ENCODE peak calls at places on chromosomes 3 and 15, in four cellular contexts. One of them, this sample, is unnamed.

GRCh38 chr3:100159564-100160153 is 45.4 kb upstream of the FILIP1L start:
- DNase-seq in pancreas: no peak
- DNase-seq in cardiac muscle cell: no peak
- DNase-seq in A549: no peak
- DNase-seq in this sample: peak; percentile 67

GRCh38 chr15:71532994-71533393 is 277.4 kb upstream of the NR2E3 start:
- DNase-seq in pancreas: no peak
- DNase-seq in cardiac muscle cell: peak; percentile 30
- DNase-seq in A549: peak; percentile 43
- DNase-seq in this sample: peak; percentile 54

GRCh38 chr15:52653451-52653964 is 25.7 kb downstream of the ATOSA start:
- DNase-seq in pancreas: no peak
- DNase-seq in cardiac muscle cell: peak; percentile 0
- DNase-seq in A549: peak; percentile 84
- DNase-seq in this sample: peak; percentile 92

GRCh38 chr3:15934389-15935195 is 136.8 kb upstream of the ANKRD28 start:
- DNase-seq in pancreas: no peak
- DNase-seq in cardiac muscle cell: no peak
- DNase-seq in A549: no peak
- DNase-seq in this sample: no peak

GRCh38 chr15:85946986-85947385 is 132.7 kb upstream of the AGBL1 start:
- DNase-seq in pancreas: no peak
- DNase-seq in cardiac muscle cell: no peak
- DNase-seq in A549: no peak
- DNase-seq in this sample: no peak

GRCh38 chr3:135109681-135110080 is 314.6 kb downstream of the EPHB1 start:
- DNase-seq in pancreas: no peak
- DNase-seq in cardiac muscle cell: no peak
- DNase-seq in A549: no peak
- DNase-seq in this sample: no peak

GRCh38 chr3:12479919-12480425 is 4.3 kb upstream of the TSEN2 start:
- DNase-seq in pancreas: no peak
- DNase-seq in cardiac muscle cell: peak; percentile 64
- DNase-seq in A549: peak; percentile 58
- DNase-seq in this sample: no peak

GRCh38 chr15:73937313-73937695 is 11.0 kb downstream of the LOXL1 start:
- DNase-seq in pancreas: no peak
- DNase-seq in cardiac muscle cell: no peak
- DNase-seq in A549: no peak
- DNase-seq in this sample: no peak

GRCh38 chr3:60917136-60917535 is 334.1 kb downstream of the FHIT start:
- DNase-seq in pancreas: no peak
- DNase-seq in cardiac muscle cell: peak; percentile 33
- DNase-seq in A549: no peak
- DNase-seq in this sample: no peak

GRCh38 chr3:12149029-12149428 is 9.7 kb downstream of the TIMP4 start:
- DNase-seq in pancreas: no peak
- DNase-seq in cardiac muscle cell: no peak
- DNase-seq in A549: no peak
- DNase-seq in this sample: no peak

GRCh38 chr3:20930034-20930433 is 744.0 kb upstream of the SGO1 start:
- DNase-seq in pancreas: no peak
- DNase-seq in cardiac muscle cell: peak; percentile 21
- DNase-seq in A549: no peak
- DNase-seq in this sample: peak; percentile 22

GRCh38 chr3:177646749-177647148 is 449.5 kb upstream of the TBL1XR1 start:
- DNase-seq in pancreas: no peak
- DNase-seq in cardiac muscle cell: no peak
- DNase-seq in A549: no peak
- DNase-seq in this sample: no peak

GRCh38 chr15:58148633-58149032 is 10.5 kb downstream of the AQP9 start:
- DNase-seq in pancreas: no peak
- DNase-seq in cardiac muscle cell: no peak
- DNase-seq in A549: no peak
- DNase-seq in this sample: no peak

GRCh38 chr3:196599734-196600128 is 31.3 kb downstream of the FBXO45 start:
- DNase-seq in pancreas: no peak
- DNase-seq in cardiac muscle cell: no peak
- DNase-seq in A549: peak; percentile 12
- DNase-seq in this sample: no peak

GRCh38 chr15:94327356-94327936 is 96.1 kb downstream of the MCTP2 start:
- DNase-seq in pancreas: no peak
- DNase-seq in cardiac muscle cell: peak; percentile 45
- DNase-seq in A549: peak; percentile 42
- DNase-seq in this sample: no peak

GRCh38 chr15:40900256-40901052 is 6.2 kb downstream of the VPS18 start:
- DNase-seq in pancreas: no peak
- DNase-seq in cardiac muscle cell: no peak
- DNase-seq in A549: no peak
- DNase-seq in this sample: no peak

GRCh38 chr15:99264125-99264524 is 12.8 kb downstream of the LRRC28 start:
- DNase-seq in pancreas: no peak
- DNase-seq in cardiac muscle cell: peak; percentile 11
- DNase-seq in A549: no peak
- DNase-seq in this sample: peak; percentile 57

GRCh38 chr3:155634121-155634719 is 110.7 kb downstream of the PLCH1 start:
- DNase-seq in pancreas: no peak
- DNase-seq in cardiac muscle cell: no peak
- DNase-seq in A549: no peak
- DNase-seq in this sample: no peak

GRCh38 chr3:185353823-185354614 is 8.9 kb upstream of the MAP3K13 start:
- DNase-seq in pancreas: peak; percentile 64
- DNase-seq in cardiac muscle cell: peak; percentile 83
- DNase-seq in A549: peak; percentile 85
- DNase-seq in this sample: peak; percentile 62

GRCh38 chr3:188527389-188527788 is 373.4 kb downstream of the LPP start:
- DNase-seq in pancreas: no peak
- DNase-seq in cardiac muscle cell: no peak
- DNase-seq in A549: no peak
- DNase-seq in this sample: no peak

GRCh38 chr3:105614288-105615030 is 247.8 kb downstream of the ALCAM start:
- DNase-seq in pancreas: no peak
- DNase-seq in cardiac muscle cell: peak; percentile 35
- DNase-seq in A549: no peak
- DNase-seq in this sample: no peak

GRCh38 chr3:153901991-153902390 is 219.2 kb upstream of the ARHGEF26 start:
- DNase-seq in pancreas: no peak
- DNase-seq in cardiac muscle cell: no peak
- DNase-seq in A549: no peak
- DNase-seq in this sample: no peak

GRCh38 chr15:65395567-65396185 is 17.9 kb upstream of the IGDCC3 start:
- DNase-seq in pancreas: no peak
- DNase-seq in cardiac muscle cell: no peak
- DNase-seq in A549: no peak
- DNase-seq in this sample: no peak

GRCh38 chr3:160707187-160707789 is 30.3 kb downstream of the ARL14 start:
- DNase-seq in pancreas: no peak
- DNase-seq in cardiac muscle cell: peak; percentile 65
- DNase-seq in A549: peak; percentile 60
- DNase-seq in this sample: peak; percentile 39

GRCh38 chr3:105518201-105518600 is 151.5 kb downstream of the ALCAM start:
- DNase-seq in pancreas: no peak
- DNase-seq in cardiac muscle cell: no peak
- DNase-seq in A549: peak; percentile 24
- DNase-seq in this sample: no peak

GRCh38 chr15:67838789-67839332 is 984 bp downstream of the RNU6-1 start:
- DNase-seq in pancreas: peak; percentile 58
- DNase-seq in cardiac muscle cell: peak; percentile 87
- DNase-seq in A549: no peak
- DNase-seq in this sample: no peak

GRCh38 chr15:55277116-55277564 is 12.5 kb downstream of the RAB27A start:
- DNase-seq in pancreas: no peak
- DNase-seq in cardiac muscle cell: no peak
- DNase-seq in A549: no peak
- DNase-seq in this sample: no peak

GRCh38 chr3:137460944-137461343 is 303.2 kb upstream of the SOX14 start:
- DNase-seq in pancreas: no peak
- DNase-seq in cardiac muscle cell: no peak
- DNase-seq in A549: no peak
- DNase-seq in this sample: no peak

GRCh38 chr3:87390821-87391220 is 114.4 kb upstream of the POU1F1 start:
- DNase-seq in pancreas: no peak
- DNase-seq in cardiac muscle cell: no peak
- DNase-seq in A549: no peak
- DNase-seq in this sample: no peak

GRCh38 chr3:81770710-81771109 is 9.3 kb upstream of the GBE1 start:
- DNase-seq in pancreas: no peak
- DNase-seq in cardiac muscle cell: no peak
- DNase-seq in A549: no peak
- DNase-seq in this sample: no peak

DNA sequence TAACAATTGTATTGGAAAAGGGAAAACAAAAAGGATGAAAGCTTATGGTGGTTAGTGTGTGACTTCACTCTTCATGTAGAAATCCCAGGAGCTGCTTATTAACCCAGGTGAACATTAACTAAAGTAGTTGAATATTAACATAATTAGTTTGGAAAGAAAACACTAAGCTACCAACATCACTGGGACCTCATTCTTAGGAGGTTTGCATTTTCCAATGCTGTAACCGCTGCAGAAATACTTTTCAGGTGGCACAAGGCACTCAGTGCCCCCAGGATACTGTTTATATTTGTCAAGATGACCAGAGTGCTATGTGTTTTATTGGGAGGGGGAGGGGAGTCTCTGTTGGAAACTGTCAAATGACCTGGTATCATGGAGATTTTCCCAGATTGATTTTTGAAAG is 25.9 kb upstream of the VILL start:
- DNase-seq in pancreas: no peak
- DNase-seq in cardiac muscle cell: no peak
- DNase-seq in A549: peak; percentile 57
- DNase-seq in this sample: peak; percentile 89
- H3K4me1 ChIP-seq in pancreas: peaks cover 3% of the 10 kb centered on the region
- H3K4me1 ChIP-seq in cardiac muscle cell: no peaks in the 10 kb centered on the region
- H3K4me1 ChIP-seq in A549: peaks cover 44% of the 10 kb centered on the region
- H3K4me1 ChIP-seq in this sample: peaks cover 20% of the 10 kb centered on the region

GRCh38 chr3:151925876-151926275 is 52.4 kb downstream of the SUCNR1 start:
- DNase-seq in pancreas: no peak
- DNase-seq in cardiac muscle cell: no peak
- DNase-seq in A549: peak; percentile 32
- DNase-seq in this sample: peak; percentile 73
- H3K27ac ChIP-seq in pancreas: no peak overlapping the region
- H3K27ac ChIP-seq in cardiac muscle cell: no peak overlapping the region
- H3K27ac ChIP-seq in A549: peak overlapping the region; percentile 6
- H3K27ac ChIP-seq in this sample: peak overlapping the region; percentile 78

GRCh38 chr3:46396129-46396528 is 10.7 kb downstream of the CCR5AS start:
- DNase-seq in pancreas: no peak
- DNase-seq in cardiac muscle cell: no peak
- DNase-seq in A549: no peak
- DNase-seq in this sample: no peak
- H3K4me1 ChIP-seq in pancreas: no peaks in the 10 kb centered on the region
- H3K4me1 ChIP-seq in cardiac muscle cell: peaks cover 40% of the 10 kb centered on the region
- H3K4me1 ChIP-seq in A549: no peaks in the 10 kb centered on the region
- H3K4me1 ChIP-seq in this sample: no peaks in the 10 kb centered on the region

GRCh38 chr3:171428321-171428787 is 31.9 kb downstream of the TNIK start:
- DNase-seq in pancreas: no peak
- DNase-seq in cardiac muscle cell: no peak
- DNase-seq in A549: no peak
- DNase-seq in this sample: no peak
- H3K27ac ChIP-seq in pancreas: no peak overlapping the region
- H3K27ac ChIP-seq in cardiac muscle cell: peak overlapping the region; percentile 69
- H3K27ac ChIP-seq in A549: no peak overlapping the region
- H3K27ac ChIP-seq in this sample: no peak overlapping the region

GRCh38 chr3:49787182-49787464 is 781 bp upstream of the IP6K1 start:
- DNase-seq in pancreas: no peak
- DNase-seq in cardiac muscle cell: no peak
- DNase-seq in A549: no peak
- DNase-seq in this sample: no peak

GRCh38 chr3:49786357-49787181 is at the start of gene IP6K1:
- DNase-seq in pancreas: peak; percentile 100
- DNase-seq in cardiac muscle cell: peak; percentile 100
- DNase-seq in A549: peak; percentile 99
- DNase-seq in this sample: peak; percentile 97

GRCh38 chr3:49788056-49788455 is 1.7 kb upstream of the IP6K1 start:
- DNase-seq in pancreas: no peak
- DNase-seq in cardiac muscle cell: no peak
- DNase-seq in A549: no peak
- DNase-seq in this sample: no peak

GRCh38 chr3:49787536-49787935 is 1.2 kb upstream of the IP6K1 start:
- DNase-seq in pancreas: no peak
- DNase-seq in cardiac muscle cell: no peak
- DNase-seq in A549: no peak
- DNase-seq in this sample: no peak

DNA sequence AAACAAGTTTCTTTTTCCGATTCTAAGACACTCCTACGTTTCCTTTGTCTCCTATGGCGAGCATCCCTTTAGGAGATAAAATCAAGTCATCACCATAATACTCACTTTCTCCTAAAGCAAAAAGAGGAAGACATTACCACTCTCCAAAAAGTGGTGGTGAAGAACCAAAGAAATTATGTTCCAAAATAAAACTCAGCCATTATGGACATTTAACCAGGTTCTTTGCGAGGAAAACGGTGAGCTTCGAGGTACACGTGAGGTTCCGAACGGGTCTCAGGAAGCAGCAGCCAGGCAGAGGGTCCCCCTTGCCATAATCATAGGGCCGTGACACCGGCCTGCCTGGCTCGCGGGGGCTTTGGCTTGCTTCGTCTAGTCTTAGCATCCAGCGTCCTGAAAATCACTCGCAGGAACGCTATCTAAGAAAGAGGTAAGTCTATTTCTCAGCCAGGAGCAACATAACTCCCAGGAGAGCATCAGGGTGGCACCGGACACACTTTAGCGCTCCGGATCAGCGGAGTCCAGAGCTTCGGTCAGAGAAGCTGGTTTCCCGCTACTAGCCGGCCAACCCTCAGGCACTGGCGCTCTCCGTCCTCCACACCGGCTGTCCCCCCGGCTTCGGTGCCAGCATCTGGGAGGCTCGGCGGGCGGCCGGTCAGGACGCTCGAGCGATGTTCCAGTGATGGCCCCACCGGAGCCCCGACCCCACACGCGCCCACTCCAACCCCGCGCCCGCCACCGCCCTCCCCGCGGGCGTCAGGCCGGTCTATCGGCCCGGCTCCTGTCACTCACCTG is 581 bp downstream of the IP6K1 start:
- DNase-seq in pancreas: no peak
- DNase-seq in cardiac muscle cell: peak; percentile 59
- DNase-seq in A549: no peak
- DNase-seq in this sample: no peak
- H3K4me1 ChIP-seq in pancreas: no peaks in the 10 kb centered on the region
- H3K4me1 ChIP-seq in cardiac muscle cell: peaks cover 13% of the 10 kb centered on the region
- H3K4me1 ChIP-seq in A549: peaks cover 11% of the 10 kb centered on the region
- H3K4me1 ChIP-seq in this sample: peaks cover 3% of the 10 kb centered on the region